ENCODE peak calls at places on chromosomes 4 and X, in seven cellular contexts. L, A, O, W, F, V and Z are unnamed samples.

GRCh38 chr4:162497564-162498167 is 333.9 kb upstream of the FSTL5 start:
- DNase-seq in L (peak), A (no peak), W (no peak), O (peak), F (peak), V (no peak), Z (peak)

GRCh38 chr4:124111922-124112321 is 600.6 kb downstream of the ANKRD50 start:
- DNase-seq in A (peak), O (peak), L (peak), W (peak), F (peak), V (peak), Z (peak)

GRCh38 chrX:120660638-120661037 is 30.8 kb upstream of the C1GALT1C1 start:
- DNase-seq in O (no peak), V (no peak), A (no peak), F (no peak), W (no peak), L (no peak), Z (no peak)

GRCh38 chr4:173332021-173332487 is 2.1 kb downstream of the HMGB2 start:
- DNase-seq in V (no peak), L (peak), A (no peak), F (no peak), O (no peak), W (no peak), Z (peak)

GRCh38 chr4:98166025-98166730 is 22.9 kb upstream of the STPG2 start:
- DNase-seq in F (no peak), L (peak), W (no peak), V (no peak), O (no peak), A (no peak), Z (no peak)

GRCh38 chrX:129597905-129598304 is 56.9 kb downstream of the APLN start:
- DNase-seq in L (no peak), A (no peak), O (no peak), F (no peak), W (no peak), V (no peak), Z (no peak)

GRCh38 chr4:125677665-125678307 is 363.0 kb downstream of the FAT4 start:
- DNase-seq in A (no peak), W (no peak), O (no peak), V (no peak), L (no peak), F (no peak), Z (peak)

GRCh38 chrX:19865567-19866363 is 21.6 kb downstream of the SH3KBP1 start:
- DNase-seq in A (no peak), O (no peak), V (no peak), W (no peak), L (no peak), F (no peak), Z (no peak)

GRCh38 chrX:17046478-17047097 is 100.1 kb downstream of the REPS2 start:
- DNase-seq in O (peak), W (peak), F (peak), L (peak), A (peak), V (peak), Z (peak)

GRCh38 chrX:40576291-40576690 is 4.5 kb upstream of the ATP6AP2 start:
- DNase-seq in A (no peak), O (no peak), F (no peak), W (peak), V (no peak), L (no peak), Z (peak)

GRCh38 chrX:40573763-40574162 is 7.0 kb upstream of the ATP6AP2 start:
- DNase-seq in O (peak), L (peak), W (no peak), F (no peak), A (peak), V (peak), Z (peak)

GRCh38 chrX:40571600-40571999 is 9.2 kb upstream of the ATP6AP2 start:
- DNase-seq in F (no peak), V (no peak), O (no peak), A (no peak), L (no peak), W (no peak), Z (no peak)

DNA sequence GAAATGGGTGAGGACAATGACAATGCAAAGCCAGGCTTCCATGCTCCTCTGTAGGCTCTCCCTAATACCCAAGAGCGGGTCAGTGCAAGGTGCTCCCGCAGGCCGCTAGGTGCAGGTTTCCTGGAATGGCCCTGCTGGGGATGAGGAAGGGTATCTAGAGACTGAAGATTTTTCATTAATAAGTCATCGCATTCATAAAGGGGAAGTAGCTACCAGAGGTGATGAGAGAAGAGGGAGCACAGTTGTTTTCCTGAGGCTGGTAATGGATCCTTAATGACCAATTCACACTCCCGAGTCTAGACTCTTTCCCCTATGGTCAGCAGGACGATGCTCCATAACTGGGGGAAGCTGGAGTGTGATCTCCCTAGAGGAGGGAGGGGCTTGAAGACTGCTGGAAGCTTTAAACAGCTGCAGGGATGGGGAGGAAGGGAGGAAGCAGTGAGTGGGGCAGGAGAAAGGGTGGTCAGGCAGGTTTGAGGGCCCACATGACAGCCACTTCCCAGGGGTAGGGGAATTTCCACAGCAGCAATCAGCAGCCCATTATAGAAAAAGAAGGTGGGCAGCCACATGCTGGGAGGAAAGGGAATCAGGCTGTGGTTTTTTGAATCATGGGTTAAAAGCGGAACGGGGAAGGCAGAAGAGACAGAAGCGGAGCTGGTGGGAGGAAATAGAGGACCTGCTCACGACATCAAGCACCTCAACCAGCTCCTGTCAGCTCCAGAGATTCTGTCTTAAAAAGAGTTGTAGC is 10.2 kb upstream of the ATP6AP2 start:
- DNase-seq in F (no peak), O (peak), A (no peak), L (no peak), V (no peak), W (no peak), Z (no peak)
- H4K8ac ChIP-seq in F (no peak), O (no peak), A (no peak), L (no peak), V (no peak), W (no peak), Z (no peak)

GRCh38 chr4:121165206-121165605 is 1.1 kb upstream of the TNIP3 start:
- DNase-seq in O (no peak), W (no peak), A (no peak), F (no peak), V (no peak), L (no peak), Z (no peak)
- H4K8ac ChIP-seq in O (no peak), W (no peak), A (no peak), F (no peak), V (no peak), L (no peak), Z (no peak)

GRCh38 chr4:37865450-37865849 is 25.4 kb upstream of the TBC1D1 start:
- DNase-seq in A (no peak), L (no peak), F (no peak), W (no peak), O (no peak), V (no peak), Z (peak)

GRCh38 chr4:37872310-37872988 is 18.4 kb upstream of the TBC1D1 start:
- DNase-seq in O (no peak), W (no peak), F (no peak), V (no peak), A (no peak), L (no peak), Z (no peak)

GRCh38 chr4:37864786-37865185 is 26.1 kb upstream of the TBC1D1 start:
- DNase-seq in L (no peak), F (no peak), A (no peak), O (no peak), W (no peak), V (no peak), Z (no peak)

GRCh38 chr4:37867102-37867501 is 23.8 kb upstream of the TBC1D1 start:
- DNase-seq in O (no peak), F (no peak), V (no peak), A (no peak), W (no peak), L (no peak), Z (no peak)
- H4K8ac ChIP-seq in O (no peak), F (no peak), V (no peak), A (no peak), W (no peak), L (no peak), Z (no peak)

GRCh38 chrX:40721489-40722106 is 13.7 kb downstream of the MED14 start:
- DNase-seq in F (no peak), V (no peak), W (peak), A (no peak), O (peak), L (no peak), Z (no peak)
- H4K8ac ChIP-seq in F (no peak), V (no peak), W (no peak), A (no peak), O (no peak), L (no peak), Z (no peak)

DNA sequence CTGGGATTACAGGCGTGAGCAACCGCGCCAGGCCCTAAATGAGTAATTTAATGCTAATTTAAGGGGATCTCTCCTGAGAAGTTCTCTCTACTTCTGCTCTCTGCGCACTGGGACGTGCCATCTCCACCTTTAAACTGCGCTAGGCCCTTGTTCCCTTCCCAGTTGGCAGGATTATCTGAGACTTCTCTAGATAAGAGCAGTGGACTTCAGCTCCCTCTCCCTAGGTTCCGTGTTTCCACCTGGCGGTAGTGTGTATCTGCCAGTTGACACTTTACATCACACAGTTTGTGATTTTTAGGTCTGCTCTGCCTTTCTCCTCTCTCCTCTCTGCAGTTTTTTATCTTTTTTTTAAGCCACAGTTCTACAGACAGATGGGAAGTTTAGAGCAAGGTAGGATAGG is 40.2 kb downstream of the ARHGAP10 start:
- DNase-seq in L (no peak), A (no peak), V (no peak), O (no peak), W (no peak), F (no peak), Z (no peak)
- H4K8ac ChIP-seq in L (peak), A (no peak), V (no peak), O (no peak), W (no peak), F (no peak), Z (peak)

GRCh38 chr4:129600898-129601297 is 504.9 kb downstream of the C4orf33 start:
- DNase-seq in L (no peak), V (no peak), A (no peak), W (no peak), F (no peak), O (no peak), Z (no peak)
- H4K8ac ChIP-seq in L (no peak), V (no peak), A (no peak), W (no peak), F (no peak), O (no peak), Z (no peak)

GRCh38 chr4:76188149-76188548 is 25.5 kb downstream of the SCARB2 start:
- DNase-seq in W (no peak), O (no peak), F (no peak), L (no peak), A (no peak), V (no peak), Z (no peak)
- H4K8ac ChIP-seq in W (no peak), O (no peak), F (no peak), L (no peak), A (no peak), V (no peak), Z (no peak)